ENCODE peak calls at places on chromosome 3, in five cellular contexts. I, H, Y, X and Q are unnamed samples. For H3K36me3, the result is how much of the 10 kb centered on the place peaks cover.

GRCh38 chr3:12442654-12443501 is 41.4 kb upstream of the TSEN2 start:
- DNase-seq in Y (no peak), X (no peak), I (no peak), H (no peak), Q (peak)

GRCh38 chr3:39146083-39146501 is 7.3 kb downstream of the CSRNP1 start:
- DNase-seq in I (no peak), Y (no peak), H (no peak), X (peak), Q (no peak)

GRCh38 chr3:10178892-10179291 is 14.2 kb downstream of the IRAK2 start:
- DNase-seq in X (no peak), H (no peak), I (no peak), Y (no peak), Q (no peak)

GRCh38 chr3:195537995-195538394 is 5.1 kb downstream of the PPP1R2 start:
- DNase-seq in X (no peak), Y (no peak), I (peak), H (no peak), Q (no peak)

GRCh38 chr3:67048067-67048715 is 50.1 kb downstream of the KBTBD8 start:
- DNase-seq in H (no peak), Y (no peak), X (no peak), I (no peak), Q (no peak)

GRCh38 chr3:196275126-196275525 is 12.4 kb downstream of the PCYT1A start:
- DNase-seq in H (no peak), Y (no peak), I (no peak), X (no peak), Q (no peak)

GRCh38 chr3:24640330-24640877 is 145.8 kb upstream of the THRB start:
- DNase-seq in X (no peak), H (no peak), I (no peak), Y (peak), Q (no peak)

GRCh38 chr3:58414538-58415197 is 19.0 kb downstream of the PDHB start:
- DNase-seq in X (peak), I (peak), Y (peak), H (peak), Q (peak)

GRCh38 chr3:40623567-40623966 is 98.8 kb downstream of the ZNF621 start:
- DNase-seq in Y (no peak), I (no peak), X (no peak), H (no peak), Q (no peak)

GRCh38 chr3:31908391-31909097 is 72.5 kb downstream of the OSBPL10 start:
- DNase-seq in I (no peak), Y (no peak), H (no peak), X (no peak), Q (no peak)

GRCh38 chr3:179229177-179229576 is 21.7 kb downstream of the KCNMB3 start:
- DNase-seq in I (no peak), X (no peak), H (no peak), Y (no peak), Q (no peak)
- H3K36me3 ChIP-seq in I (under half), X (under half), H (under half), Y (under half), Q (half or more)

GRCh38 chr3:42099020-42099765 is 8.0 kb downstream of the TRAK1 start:
- DNase-seq in X (no peak), H (no peak), Y (no peak), I (no peak), Q (no peak)

GRCh38 chr3:42097166-42097946 is 6.2 kb downstream of the TRAK1 start:
- DNase-seq in X (no peak), Y (no peak), H (no peak), I (no peak), Q (no peak)

GRCh38 chr3:42101048-42101447 is 9.9 kb downstream of the TRAK1 start:
- DNase-seq in I (no peak), H (no peak), X (peak), Y (no peak), Q (peak)

GRCh38 chr3:42095540-42095939 is 4.4 kb downstream of the TRAK1 start:
- DNase-seq in I (no peak), H (no peak), X (no peak), Y (no peak), Q (no peak)

DNA sequence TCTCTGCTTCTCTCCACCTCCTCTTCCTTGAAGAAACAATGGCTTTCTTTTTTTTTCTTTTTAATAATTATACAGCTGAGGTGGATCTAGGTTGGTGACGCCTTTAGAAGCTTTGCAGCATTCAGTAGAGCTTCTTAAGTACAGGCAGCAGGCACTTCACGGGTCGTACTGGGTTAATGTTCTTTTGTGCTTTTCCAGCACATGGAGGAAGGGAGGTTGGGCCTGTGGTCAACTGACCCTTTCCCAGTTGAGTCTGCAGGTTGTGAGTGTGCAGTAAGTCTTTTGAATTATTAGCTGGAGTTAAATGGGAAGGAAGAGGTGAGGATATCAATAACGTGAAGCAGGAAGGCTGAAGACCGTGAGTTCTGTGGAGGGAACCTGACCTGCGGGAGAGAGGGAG is 7.0 kb downstream of the TRAK1 start:
- DNase-seq in I (no peak), H (no peak), Y (no peak), X (no peak), Q (no peak)
- H3K27ac ChIP-seq in I (no peak), H (no peak), Y (no peak), X (no peak), Q (peak)

GRCh38 chr3:169769287-169770181 is at the start of gene ACTRT3:
- DNase-seq in I (peak), H (peak), Y (peak), X (peak), Q (peak)
- TF ChIP-seq CTCF in I (no peak), H (no peak), Y (no peak), X (no peak), Q (no peak)

GRCh38 chr3:124850633-124851032 is 36.5 kb downstream of the ITGB5 start:
- DNase-seq in H (no peak), Y (no peak), I (no peak), X (peak), Q (peak)
- H3K36me3 ChIP-seq in H (under half), Y (under half), I (under half), X (under half), Q (under half)

GRCh38 chr3:71110531-71111222 is 472.9 kb downstream of the FOXP1 start:
- DNase-seq in Y (no peak), H (no peak), X (no peak), I (no peak), Q (no peak)
- H3K27ac ChIP-seq in Y (peak), H (no peak), X (no peak), I (no peak), Q (no peak)

DNA sequence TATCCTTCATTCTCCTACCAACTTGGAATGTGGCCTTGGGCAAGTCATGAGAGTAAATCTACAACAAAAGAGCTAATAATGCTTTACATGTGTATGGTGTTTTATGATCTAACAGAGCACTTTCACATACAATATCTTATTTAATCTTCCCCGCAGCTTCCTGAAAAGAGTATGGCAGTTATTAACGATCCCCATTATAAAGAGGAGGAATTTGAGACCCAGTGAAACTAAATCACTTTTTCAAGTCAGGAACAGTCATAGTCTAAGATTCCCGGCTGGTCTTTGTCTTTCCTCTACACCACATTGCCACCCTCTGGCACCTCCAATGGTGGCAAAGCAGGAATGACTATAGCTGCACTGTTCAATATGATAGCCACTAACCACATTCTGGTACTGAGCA is 69.7 kb upstream of the CMSS1 start:
- DNase-seq in I (no peak), H (no peak), Y (no peak), X (no peak), Q (no peak)
- TF ChIP-seq CTCF in I (no peak), H (no peak), Y (no peak), X (no peak), Q (peak)

GRCh38 chr3:8561365-8561764 is 59.7 kb downstream of the LMCD1 start:
- DNase-seq in H (peak), Y (peak), X (peak), I (no peak), Q (peak)

GRCh38 chr3:8558645-8559044 is 57.0 kb downstream of the LMCD1 start:
- DNase-seq in Y (no peak), H (no peak), X (no peak), I (no peak), Q (no peak)

GRCh38 chr3:8562081-8562595 is 60.5 kb downstream of the LMCD1 start:
- DNase-seq in Y (no peak), X (no peak), H (no peak), I (no peak), Q (no peak)

GRCh38 chr3:8559351-8559750 is 57.7 kb downstream of the LMCD1 start:
- DNase-seq in X (no peak), H (no peak), Y (no peak), I (no peak), Q (no peak)

DNA sequence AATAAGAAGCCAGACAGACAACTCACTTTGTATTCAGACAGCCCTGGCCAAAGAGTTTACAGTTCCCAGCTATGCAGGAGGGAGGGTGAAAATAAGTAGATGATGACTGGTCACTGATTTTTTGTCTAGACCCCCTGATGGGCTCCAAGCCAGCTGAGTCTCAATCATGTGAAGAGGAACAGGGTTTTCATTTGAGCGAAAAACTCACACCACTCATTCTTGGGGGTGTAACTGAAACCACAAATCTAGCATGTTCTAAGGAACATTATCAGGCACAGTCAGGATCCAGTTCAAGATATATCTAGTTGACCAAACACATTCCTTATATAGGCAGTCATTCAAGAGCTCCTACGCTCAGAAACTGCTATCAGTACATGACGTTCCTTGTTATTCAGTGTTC is 59.0 kb downstream of the LMCD1 start:
- DNase-seq in X (no peak), Y (no peak), I (no peak), H (no peak), Q (no peak)
- H3K36me3 ChIP-seq in X (under half), Y (under half), I (under half), H (under half), Q (under half)